ENCODE peak calls at places on chromosomes 6 and 20, in six cellular contexts. U is activated naive CD8-positive, alpha-beta T cell treated with anti-CD3 and anti-CD28 coated beads, Interleukin-2, amount 10 ng/mL, durations not matched to agents 7 days and 5 days; V is EL; O is stimulated activated naive CD4-positive, alpha-beta T cell; I is left ventricle myocardium inferior; G is NCI-H1092. T is an unnamed sample.

GRCh38 chr6:145187491-145188206 is 547.7 kb downstream of the EPM2A start:
- DNase-seq in O (no peak), I (no peak), G (no peak), V (no peak), U (no peak), T (no peak)

GRCh38 chr6:132931937-132932336 is 117.6 kb downstream of the RPS12 start:
- DNase-seq in O (no peak), V (peak), G (no peak), U (no peak), I (no peak), T (no peak)

GRCh38 chr20:327946-328563 is 2.7 kb downstream of the SOX12 start:
- DNase-seq in I (no peak), V (peak), O (no peak), G (no peak), U (no peak), T (no peak)

GRCh38 chr6:21971540-21971939 is 325.3 kb downstream of the PRL start:
- DNase-seq in G (no peak), I (no peak), O (no peak), U (no peak), V (no peak), T (no peak)

GRCh38 chr6:11072080-11072479 is 21.6 kb upstream of the SMIM13 start:
- DNase-seq in G (no peak), I (no peak), O (no peak), U (no peak), V (no peak), T (no peak)

GRCh38 chr6:118869894-118870665 is 23.9 kb upstream of the ASF1A start:
- DNase-seq in U (no peak), I (no peak), G (no peak), O (no peak), V (peak), T (no peak)

GRCh38 chr6:8170245-8170644 is 67.9 kb upstream of the EEF1E1 start:
- DNase-seq in O (no peak), G (no peak), U (no peak), I (no peak), V (no peak), T (no peak)

GRCh38 chr20:32610897-32611218 is 25.7 kb upstream of the NOL4L start:
- DNase-seq in I (no peak), U (no peak), V (no peak), G (no peak), O (no peak), T (no peak)

GRCh38 chr20:3751664-3752385 is 15.7 kb downstream of the ADISSP start:
- DNase-seq in O (peak), V (no peak), U (peak), I (peak), G (no peak), T (peak)

GRCh38 chr6:78995946-78996345 is 82.1 kb downstream of the PHIP start:
- DNase-seq in U (no peak), O (no peak), I (no peak), V (peak), G (no peak), T (no peak)

GRCh38 chr20:11210611-11211010 is 536.8 kb upstream of the JAG1 start:
- DNase-seq in O (no peak), I (no peak), G (no peak), U (no peak), V (no peak), T (no peak)

GRCh38 chr6:168709991-168710390 is 269.0 kb downstream of the SMOC2 start:
- DNase-seq in G (no peak), I (no peak), V (no peak), O (no peak), U (no peak), T (no peak)

GRCh38 chr20:921020-921419 is 4.9 kb upstream of the ANGPT4 start:
- DNase-seq in O (no peak), I (no peak), U (no peak), G (no peak), V (no peak), T (no peak)

GRCh38 chr6:96227135-96227534 is 211.4 kb downstream of the FUT9 start:
- DNase-seq in U (no peak), G (no peak), O (no peak), I (no peak), V (no peak), T (no peak)

GRCh38 chr6:95795927-95796326 is 218.6 kb downstream of the MANEA start:
- DNase-seq in U (no peak), I (no peak), O (no peak), V (no peak), G (no peak), T (no peak)

GRCh38 chr6:13924146-13924948 is 405 bp upstream of the RNF182 start:
- DNase-seq in I (peak), O (peak), G (peak), U (no peak), V (peak), T (peak)

GRCh38 chr6:122832515-122833228 is 43.6 kb downstream of the SMPDL3A start:
- DNase-seq in I (no peak), U (no peak), V (no peak), O (no peak), G (no peak), T (no peak)

GRCh38 chr20:2103454-2104153 is 2.0 kb downstream of the STK35 start:
- DNase-seq in U (no peak), G (no peak), O (no peak), I (no peak), V (no peak), T (peak)

GRCh38 chr6:25006565-25007001 is 70.8 kb upstream of the RIPOR2 start:
- DNase-seq in V (no peak), G (no peak), U (peak), I (peak), O (peak), T (no peak)

GRCh38 chr20:62262064-62262463 is 23.7 kb downstream of the OSBPL2 start:
- DNase-seq in O (no peak), U (no peak), G (no peak), I (no peak), V (no peak), T (no peak)

GRCh38 chr6:43367245-43367984 is 2.0 kb downstream of the ZNF318 start:
- DNase-seq in I (no peak), V (no peak), G (no peak), O (peak), U (no peak), T (no peak)

GRCh38 chr6:38188677-38189335 is 369.3 kb downstream of the ZFAND3 start:
- DNase-seq in I (no peak), U (no peak), V (no peak), O (no peak), G (no peak), T (no peak)

GRCh38 chr6:8686077-8686476 is 250.7 kb upstream of the SLC35B3 start:
- DNase-seq in U (no peak), O (no peak), G (no peak), I (no peak), V (no peak), T (no peak)

GRCh38 chr20:48017992-48018391 is 232.7 kb upstream of the SULF2 start:
- DNase-seq in G (no peak), I (no peak), U (no peak), V (no peak), O (no peak), T (no peak)

GRCh38 chr6:106138151-106138550 is 52.0 kb downstream of the PRDM1 start:
- DNase-seq in V (no peak), O (no peak), I (no peak), G (no peak), U (no peak), T (no peak)